ENCODE peak calls at places on chromosomes 13 and 19, in four cellular contexts. One of them, this sample, is unnamed.

GRCh38 chr19:41995959-41996797 is 2.1 kb upstream of the ATP1A3 start:
- DNase-seq in GM12878: no peak
- DNase-seq in K562: peak; percentile 71
- DNase-seq in HepG2: no peak
- DNase-seq in this sample: peak; percentile 63

GRCh38 chr19:4755459-4755858 is 31.8 kb upstream of the DPP9 start:
- DNase-seq in GM12878: no peak
- DNase-seq in K562: no peak
- DNase-seq in HepG2: no peak
- DNase-seq in this sample: no peak

GRCh38 chr19:12513531-12514061 is 29.0 kb upstream of the ZNF709 start:
- DNase-seq in GM12878: no peak
- DNase-seq in K562: no peak
- DNase-seq in HepG2: no peak
- DNase-seq in this sample: no peak

GRCh38 chr19:6834433-6834832 is 52.9 kb upstream of the ADGRE1 start:
- DNase-seq in HepG2: no peak
- DNase-seq in GM12878: no peak
- DNase-seq in K562: no peak
- DNase-seq in this sample: no peak

GRCh38 chr13:94168784-94169512 is 310.5 kb downstream of the DCT start:
- DNase-seq in HepG2: no peak
- DNase-seq in GM12878: no peak
- DNase-seq in K562: no peak
- DNase-seq in this sample: no peak

GRCh38 chr19:6772028-6772865 is at the start of gene VAV1:
- DNase-seq in HepG2: no peak
- DNase-seq in K562: peak; percentile 75
- DNase-seq in GM12878: peak; percentile 64
- DNase-seq in this sample: no peak

GRCh38 chr19:6267552-6268381 is 12.0 kb downstream of the MLLT1 start:
- DNase-seq in HepG2: no peak
- DNase-seq in GM12878: no peak
- DNase-seq in K562: no peak
- DNase-seq in this sample: no peak

GRCh38 chr13:38255600-38255999 is 94.1 kb upstream of the UFM1 start:
- DNase-seq in K562: no peak
- DNase-seq in GM12878: no peak
- DNase-seq in HepG2: no peak
- DNase-seq in this sample: no peak

GRCh38 chr19:18280247-18281081 is 958 bp downstream of the JUND start:
- DNase-seq in K562: peak; percentile 88
- DNase-seq in HepG2: peak; percentile 52
- DNase-seq in GM12878: no peak
- DNase-seq in this sample: peak; percentile 48

GRCh38 chr19:15091918-15092753 is 10.1 kb downstream of the OR1I1 start:
- DNase-seq in HepG2: peak; percentile 66
- DNase-seq in GM12878: no peak
- DNase-seq in K562: peak; percentile 53
- DNase-seq in this sample: no peak

GRCh38 chr19:18896421-18896841 is 473 bp upstream of the CERS1 start:
- DNase-seq in K562: no peak
- DNase-seq in GM12878: no peak
- DNase-seq in HepG2: no peak
- DNase-seq in this sample: peak; percentile 35

GRCh38 chr13:52846567-52847321 is 1.7 kb downstream of the PCDH8 start:
- DNase-seq in GM12878: no peak
- DNase-seq in K562: no peak
- DNase-seq in HepG2: no peak
- DNase-seq in this sample: no peak

GRCh38 chr19:7210359-7210758 is 83.9 kb downstream of the INSR start:
- DNase-seq in K562: no peak
- DNase-seq in HepG2: no peak
- DNase-seq in GM12878: no peak
- DNase-seq in this sample: no peak

GRCh38 chr19:3586124-3586626 is 897 bp downstream of the GIPC3 start:
- DNase-seq in GM12878: no peak
- DNase-seq in HepG2: no peak
- DNase-seq in K562: peak; percentile 74
- DNase-seq in this sample: no peak

GRCh38 chr19:33622809-33623511 is 1.2 kb downstream of the CHST8 start:
- DNase-seq in GM12878: no peak
- DNase-seq in HepG2: no peak
- DNase-seq in K562: no peak
- DNase-seq in this sample: no peak

DNA sequence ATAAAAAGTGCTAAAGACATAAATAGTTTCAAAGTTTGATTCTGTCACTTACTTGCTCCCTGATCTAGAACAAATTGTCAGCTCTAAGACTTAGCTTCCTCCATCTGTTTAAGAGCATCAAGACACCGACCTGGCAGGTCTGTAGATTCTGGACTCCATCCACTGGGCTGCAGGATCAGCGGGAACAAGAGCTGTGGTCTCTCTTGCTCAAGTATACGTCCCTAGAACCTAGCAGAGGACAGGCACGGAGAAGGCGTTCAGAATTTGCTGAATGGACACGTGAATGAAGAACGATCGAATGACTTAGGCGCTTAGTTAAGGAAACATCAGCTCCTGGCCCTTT is 1.1 kb downstream of the DZIP1 start:
- DNase-seq in K562: no peak
- DNase-seq in HepG2: peak; percentile 6
- DNase-seq in GM12878: no peak
- DNase-seq in this sample: no peak
- TF ChIP-seq POLR2AphosphoS2 in K562: no peak
- TF ChIP-seq POLR2AphosphoS2 in HepG2: no peak
- TF ChIP-seq POLR2AphosphoS2 in GM12878: no peak
- TF ChIP-seq POLR2AphosphoS2 in this sample: no peak

DNA sequence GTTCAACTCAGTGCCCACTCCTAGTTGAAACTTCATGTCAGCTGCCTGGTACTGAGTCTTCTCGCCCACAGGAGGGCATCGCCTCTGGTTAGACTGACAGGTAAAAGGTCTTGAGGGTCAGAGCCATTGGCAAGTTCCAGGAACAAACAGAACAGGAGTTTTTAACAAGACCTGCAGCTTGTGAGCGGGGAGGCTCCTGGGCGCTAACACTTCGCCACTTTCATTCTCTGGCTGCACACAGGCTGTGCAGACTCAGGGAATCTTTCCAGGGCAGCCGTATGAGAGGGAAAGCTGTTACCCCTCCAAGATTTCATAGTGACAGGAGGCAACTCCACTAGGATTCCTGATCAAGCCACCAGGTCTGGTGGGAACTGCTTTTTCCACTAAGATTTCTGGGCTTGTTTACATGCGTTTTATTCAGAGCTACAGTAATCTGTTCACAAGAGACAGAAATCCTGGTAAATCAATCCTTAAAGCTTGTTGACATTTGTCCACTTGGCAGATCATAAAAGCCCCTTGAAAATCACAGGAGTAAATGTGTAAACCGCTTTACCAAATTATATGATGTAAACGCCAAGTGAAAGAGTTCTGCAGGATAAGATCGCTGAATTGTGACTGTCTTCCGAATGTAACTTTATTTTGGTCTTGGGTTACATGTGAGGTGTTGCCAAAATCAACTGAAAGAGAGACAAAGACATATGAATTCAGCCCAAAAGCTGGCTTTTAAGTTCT is 190.6 kb downstream of the MZT1 start:
- DNase-seq in HepG2: peak; percentile 21
- DNase-seq in K562: no peak
- DNase-seq in GM12878: no peak
- DNase-seq in this sample: no peak
- TF ChIP-seq POLR2AphosphoS2 in HepG2: no peak
- TF ChIP-seq POLR2AphosphoS2 in K562: no peak
- TF ChIP-seq POLR2AphosphoS2 in GM12878: no peak
- TF ChIP-seq POLR2AphosphoS2 in this sample: no peak

GRCh38 chr19:35086455-35086854 is 29.2 kb upstream of the FXYD3 start:
- DNase-seq in GM12878: no peak
- DNase-seq in K562: no peak
- DNase-seq in HepG2: no peak
- DNase-seq in this sample: no peak

GRCh38 chr19:35089554-35089953 is 26.1 kb upstream of the FXYD3 start:
- DNase-seq in K562: no peak
- DNase-seq in GM12878: no peak
- DNase-seq in HepG2: no peak
- DNase-seq in this sample: no peak

GRCh38 chr19:35090160-35090794 is 25.3 kb upstream of the FXYD3 start:
- DNase-seq in GM12878: no peak
- DNase-seq in K562: peak; percentile 84
- DNase-seq in HepG2: peak; percentile 54
- DNase-seq in this sample: peak; percentile 82

GRCh38 chr19:35087393-35087792 is 28.2 kb upstream of the FXYD3 start:
- DNase-seq in HepG2: no peak
- DNase-seq in GM12878: no peak
- DNase-seq in K562: peak; percentile 84
- DNase-seq in this sample: no peak

GRCh38 chr19:35088514-35088913 is 27.1 kb upstream of the FXYD3 start:
- DNase-seq in K562: no peak
- DNase-seq in GM12878: no peak
- DNase-seq in HepG2: no peak
- DNase-seq in this sample: peak; percentile 70
- TF ChIP-seq POLR2AphosphoS2 in K562: no peak
- TF ChIP-seq POLR2AphosphoS2 in GM12878: no peak
- TF ChIP-seq POLR2AphosphoS2 in HepG2: no peak
- TF ChIP-seq POLR2AphosphoS2 in this sample: no peak

GRCh38 chr19:36483653-36484052 is 5.7 kb downstream of the ZNF566 start:
- DNase-seq in HepG2: no peak
- DNase-seq in K562: no peak
- DNase-seq in GM12878: no peak
- DNase-seq in this sample: no peak

GRCh38 chr19:36489139-36489919 is at the start of gene ZNF566:
- DNase-seq in K562: peak; percentile 90
- DNase-seq in GM12878: peak; percentile 92
- DNase-seq in HepG2: peak; percentile 96
- DNase-seq in this sample: peak; percentile 100

GRCh38 chr19:36488118-36488815 is 1.1 kb downstream of the ZNF566 start:
- DNase-seq in GM12878: no peak
- DNase-seq in K562: no peak
- DNase-seq in HepG2: no peak
- DNase-seq in this sample: no peak

GRCh38 chr19:36489920-36490415 is 607 bp upstream of the ZNF566 start:
- DNase-seq in HepG2: peak; percentile 94
- DNase-seq in GM12878: peak; percentile 73
- DNase-seq in K562: peak; percentile 87
- DNase-seq in this sample: peak; percentile 96

DNA sequence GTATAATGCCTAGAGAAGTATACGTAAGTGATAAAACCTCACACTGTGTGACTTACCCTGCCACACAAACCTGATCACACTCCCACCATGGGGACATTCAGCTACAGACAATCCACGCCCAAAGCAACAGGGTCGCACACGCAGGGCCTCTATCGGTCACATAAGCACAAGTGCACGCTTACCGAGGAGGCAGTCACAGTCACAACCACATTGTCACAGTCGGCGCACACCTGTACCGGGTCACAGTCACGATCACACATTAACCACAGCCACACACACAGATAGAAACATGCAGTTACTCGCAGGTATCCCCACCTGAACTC is 584 bp downstream of the ZNF566 start:
- DNase-seq in K562: peak; percentile 43
- DNase-seq in HepG2: peak; percentile 39
- DNase-seq in GM12878: no peak
- DNase-seq in this sample: no peak
- TF ChIP-seq POLR2AphosphoS2 in K562: no peak
- TF ChIP-seq POLR2AphosphoS2 in HepG2: no peak
- TF ChIP-seq POLR2AphosphoS2 in GM12878: no peak
- TF ChIP-seq POLR2AphosphoS2 in this sample: no peak

DNA sequence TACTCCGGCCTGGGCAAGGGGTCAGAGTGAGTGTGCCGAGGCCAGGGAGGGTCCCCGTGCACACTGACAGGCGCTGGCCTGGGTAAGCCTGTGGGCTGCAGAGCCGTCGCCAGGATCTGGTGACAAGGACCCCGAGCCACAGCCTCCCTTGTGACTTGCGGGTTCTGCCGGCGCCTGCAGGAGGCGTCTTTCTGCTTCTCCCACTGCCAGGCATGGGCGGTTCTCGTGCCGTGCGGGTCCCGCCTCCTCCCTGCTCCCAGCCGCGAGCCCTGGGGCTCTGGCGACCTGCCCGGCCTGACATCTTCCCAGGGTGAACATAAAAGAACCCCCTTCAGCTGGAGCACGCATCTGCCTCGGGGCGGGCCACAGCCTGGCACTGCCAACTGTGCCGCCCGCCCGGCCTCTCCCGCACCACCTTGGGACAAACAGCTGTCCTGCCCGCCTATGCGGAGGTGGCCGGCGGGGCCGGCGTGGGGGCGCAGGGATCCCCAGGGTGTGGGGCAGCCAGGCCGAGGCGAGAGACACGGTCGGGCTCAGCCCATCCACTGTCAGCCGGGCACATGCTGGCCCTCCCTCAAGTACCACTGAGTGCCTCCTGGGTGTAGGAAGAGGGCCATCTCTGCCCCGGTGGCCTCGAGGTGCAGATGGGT is 1.5 kb upstream of the HCN2 start:
- DNase-seq in HepG2: peak; percentile 57
- DNase-seq in K562: peak; percentile 53
- DNase-seq in GM12878: no peak
- DNase-seq in this sample: peak; percentile 92
- TF ChIP-seq POLR2AphosphoS2 in HepG2: no peak
- TF ChIP-seq POLR2AphosphoS2 in K562: no peak
- TF ChIP-seq POLR2AphosphoS2 in GM12878: no peak
- TF ChIP-seq POLR2AphosphoS2 in this sample: no peak

DNA sequence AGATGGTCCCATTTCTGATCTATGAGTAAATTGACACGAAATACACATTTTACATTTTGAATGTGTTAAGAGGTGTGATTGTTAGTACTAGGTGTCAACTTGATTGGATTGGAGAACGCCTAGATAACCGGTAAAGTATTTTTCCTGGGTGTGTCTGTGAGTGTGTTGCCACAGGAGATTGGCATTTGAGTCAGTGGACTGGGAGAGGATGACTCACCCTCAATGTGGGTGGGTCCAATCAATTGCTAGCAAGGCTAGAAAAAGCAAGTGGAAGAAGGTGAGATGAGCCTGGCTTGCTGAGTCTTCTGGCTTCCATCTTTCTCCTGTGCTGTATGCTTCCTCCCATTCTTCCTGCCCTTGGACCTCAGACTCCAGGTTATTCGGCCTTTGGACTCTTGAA is 960.7 kb upstream of the PCDH9 start:
- DNase-seq in K562: no peak
- DNase-seq in HepG2: peak; percentile 1
- DNase-seq in GM12878: no peak
- DNase-seq in this sample: peak; percentile 48
- TF ChIP-seq POLR2AphosphoS2 in K562: no peak
- TF ChIP-seq POLR2AphosphoS2 in HepG2: no peak
- TF ChIP-seq POLR2AphosphoS2 in GM12878: no peak
- TF ChIP-seq POLR2AphosphoS2 in this sample: no peak